ENCODE peak calls at places on chromosomes 1 and 21, in nine cellular contexts. V, C, B, K, D, U, P, S and E are unnamed samples.
A peak's percentile ranks its signal among the peaks of the same experiment; 100 is the strongest.

GRCh38 chr1:114180742-114181141 is 27.1 kb upstream of the SYT6 start:
- DNase-seq in D (no peak), P (no peak), C (no peak), K (no peak), B (peak; percentile 59), V (no peak), S (no peak), U (no peak), E (no peak)

GRCh38 chr1:31644560-31645273 is at the start of gene PEF1:
- DNase-seq in D (peak; percentile 99), P (peak; percentile 99), U (peak; percentile 99), V (peak; percentile 99), K (peak; percentile 98), S (peak; percentile 96), C (peak; percentile 99), B (peak; percentile 99), E (peak; percentile 98)

GRCh38 chr21:45014747-45015468 is 59.5 kb upstream of the ADARB1 start:
- DNase-seq in V (no peak), K (no peak), B (no peak), D (no peak), U (peak; percentile 6), S (no peak), P (no peak), C (no peak), E (no peak)

GRCh38 chr21:37324558-37324957 is 42.0 kb upstream of the DYRK1A start:
- DNase-seq in B (no peak), V (no peak), D (no peak), P (no peak), K (no peak), S (no peak), U (no peak), C (no peak), E (no peak)

GRCh38 chr1:21926814-21927530 is 10.1 kb downstream of the HSPG2 start:
- DNase-seq in K (no peak), S (no peak), C (no peak), V (peak; percentile 56), U (no peak), B (no peak), P (no peak), D (no peak), E (peak; percentile 69)

GRCh38 chr1:225462429-225462713 is 34.5 kb upstream of the LBR start:
- DNase-seq in S (no peak), U (no peak), D (no peak), P (no peak), K (no peak), C (no peak), V (no peak), B (no peak), E (no peak)

GRCh38 chr21:37060296-37060695 is 12.6 kb downstream of the PIGP start:
- DNase-seq in D (peak; percentile 74), K (no peak), P (peak; percentile 39), U (no peak), C (peak; percentile 70), S (peak; percentile 94), B (no peak), V (peak; percentile 89), E (peak; percentile 97)

GRCh38 chr21:45105906-45106485 is 31.6 kb downstream of the ADARB1 start:
- DNase-seq in C (no peak), P (no peak), S (no peak), B (no peak), D (no peak), V (no peak), U (no peak), K (no peak), E (no peak)

GRCh38 chr1:160363010-160363409 is 3.9 kb upstream of the NHLH1 start:
- DNase-seq in V (no peak), K (no peak), P (no peak), C (no peak), B (no peak), S (no peak), U (no peak), D (no peak), E (no peak)

GRCh38 chr1:214990619-214991018 is 91.9 kb upstream of the KCNK2 start:
- DNase-seq in S (peak; percentile 95), K (no peak), V (peak; percentile 83), B (no peak), D (no peak), C (no peak), P (no peak), U (no peak), E (peak; percentile 92)

GRCh38 chr1:53706356-53706755 is 32.6 kb downstream of the GLIS1 start:
- DNase-seq in B (no peak), C (no peak), V (no peak), D (no peak), U (no peak), P (no peak), K (no peak), S (no peak), E (no peak)

GRCh38 chr1:53505891-53506290 is 46.7 kb downstream of the DMRTB1 start:
- DNase-seq in C (no peak), P (no peak), V (no peak), U (no peak), D (no peak), K (no peak), B (no peak), S (no peak), E (no peak)

GRCh38 chr1:57082711-57083439 is 117.1 kb upstream of the C8B start:
- DNase-seq in S (no peak), B (no peak), U (no peak), K (no peak), P (no peak), V (no peak), D (no peak), C (no peak), E (no peak)

GRCh38 chr1:57089221-57089620 is 123.4 kb upstream of the C8B start:
- DNase-seq in S (no peak), C (no peak), D (no peak), K (no peak), P (no peak), V (no peak), B (no peak), U (no peak), E (no peak)

GRCh38 chr1:57088689-57089088 is 122.9 kb upstream of the C8B start:
- DNase-seq in D (no peak), U (no peak), C (no peak), B (no peak), V (no peak), K (no peak), P (no peak), S (no peak), E (no peak)

GRCh38 chr1:57089855-57090254 is 124.0 kb upstream of the C8B start:
- DNase-seq in B (no peak), D (no peak), C (no peak), S (no peak), P (no peak), U (no peak), V (no peak), K (no peak), E (no peak)

GRCh38 chr1:57086141-57086540 is 120.3 kb upstream of the C8B start:
- DNase-seq in K (no peak), S (no peak), D (no peak), P (no peak), C (no peak), B (no peak), V (no peak), U (no peak), E (no peak)
- TF ChIP-seq CTCF in K (no peak), S (no peak), D (no peak), P (no peak), C (no peak), B (no peak), V (no peak), U (no peak), E (no peak)

GRCh38 chr1:13699510-13699909 is 478 bp upstream of the PRDM2 start:
- DNase-seq in K (peak; percentile 48), D (peak; percentile 30), V (peak; percentile 15), U (no peak), S (no peak), P (no peak), B (no peak), C (peak; percentile 56), E (no peak)

GRCh38 chr1:13694886-13695684 is 4.9 kb upstream of the PRDM2 start:
- DNase-seq in K (no peak), V (no peak), D (no peak), S (no peak), B (no peak), P (no peak), U (no peak), C (no peak), E (no peak)

GRCh38 chr1:13699936-13700520 is at the start of gene PRDM2:
- DNase-seq in K (peak; percentile 78), V (peak; percentile 60), P (peak; percentile 42), S (no peak), D (peak; percentile 50), B (peak; percentile 62), U (peak; percentile 34), C (peak; percentile 60), E (no peak)

GRCh38 chr1:13700521-13701273 is 709 bp downstream of the PRDM2 start:
- DNase-seq in P (peak; percentile 14), V (peak; percentile 46), U (peak; percentile 28), S (no peak), B (peak; percentile 57), K (peak; percentile 64), D (peak; percentile 46), C (peak; percentile 59), E (no peak)

GRCh38 chr1:13697738-13698137 is 2.2 kb upstream of the PRDM2 start:
- DNase-seq in D (no peak), V (no peak), K (peak; percentile 35), U (no peak), S (no peak), C (no peak), B (no peak), P (no peak), E (no peak)
- TF ChIP-seq CTCF in D (no peak), V (no peak), K (no peak), U (no peak), S (no peak), C (no peak), B (no peak), P (no peak), E (peak; percentile 14)

GRCh38 chr1:230109871-230110667 is 43.0 kb downstream of the GALNT2 start:
- DNase-seq in C (no peak), V (no peak), B (no peak), K (peak; percentile 98), D (no peak), S (no peak), P (no peak), U (no peak), E (no peak)
- TF ChIP-seq CTCF in C (no peak), V (no peak), B (no peak), K (no peak), D (no peak), S (no peak), P (no peak), U (no peak), E (no peak)

DNA sequence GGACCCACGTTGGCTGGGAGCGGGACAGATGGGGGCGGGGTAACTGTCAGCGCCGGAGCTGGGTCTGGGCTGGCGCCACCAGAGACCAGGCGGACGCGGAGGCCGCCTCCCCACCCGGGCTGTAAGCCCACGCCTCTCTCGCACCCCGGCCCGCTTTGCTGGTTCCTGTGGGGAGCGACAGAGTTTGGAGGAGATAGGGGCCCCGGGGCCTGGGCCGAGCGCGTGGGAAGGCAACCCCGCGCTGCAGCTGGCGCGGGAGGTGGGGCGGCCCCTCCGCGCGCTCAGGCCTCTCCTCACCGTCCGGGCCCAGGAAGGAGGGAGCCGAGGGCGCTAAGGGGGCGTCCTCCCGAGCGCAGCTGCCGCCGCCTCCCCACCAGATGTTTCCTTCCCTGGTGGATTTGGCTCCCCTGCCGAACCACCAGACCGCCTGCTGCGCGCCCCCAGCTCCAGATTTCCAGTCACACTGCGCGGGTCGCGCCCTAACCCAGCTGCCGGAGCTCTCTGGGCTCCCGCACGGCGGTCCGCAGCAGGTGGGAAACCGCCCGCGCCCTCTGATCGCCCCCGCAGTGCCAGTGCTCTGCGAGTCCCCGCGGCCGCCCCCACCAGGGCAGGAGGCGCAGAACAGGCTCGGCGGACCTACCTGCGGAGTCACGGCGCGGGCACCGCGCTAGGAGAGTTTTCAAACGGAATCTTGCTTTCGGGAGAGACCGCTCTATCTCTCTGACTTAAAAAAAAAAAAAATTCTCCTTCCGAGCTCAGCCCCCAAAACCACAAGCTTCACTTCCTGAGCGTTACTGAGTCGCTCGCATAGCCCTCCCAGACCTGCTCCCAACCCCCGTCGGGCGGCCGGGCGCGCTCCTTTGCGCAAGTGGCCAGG is 1.1 kb downstream of the GFI1 start:
- DNase-seq in K (peak; percentile 93), V (peak; percentile 58), C (no peak), S (no peak), D (peak; percentile 70), P (peak; percentile 84), B (peak; percentile 74), U (peak; percentile 80), E (no peak)
- TF ChIP-seq CTCF in K (peak; percentile 60), V (peak; percentile 33), C (no peak), S (no peak), D (peak; percentile 21), P (peak; percentile 64), B (peak; percentile 29), U (peak; percentile 20), E (peak; percentile 28)